ENCODE peak calls at places on chromosomes 16 and 17, in nine cellular contexts. Q is chondrocyte; B is GM03348; D is hypothalamus; A is body of pancreas; Y is RWPE1; W is stimulated activated CD8-positive, alpha-beta memory T cell treated with anti-CD3 and anti-CD28 coated beads, Interleukin-7, amount 100 ng/mL, for 4 hours; P is fibroblast of the conjunctiva; I is activated CD4-positive, alpha-beta T cell treated with anti-CD3 and anti-CD28 coated beads, Interleukin-2, amount 10 ng/mL, durations not matched to agents 7 days and 5 days. F is an unnamed sample.

GRCh38 chr17:77235370-77236080 is 94.8 kb downstream of the SEC14L1 start:
- DNase-seq in A (peak), D (no peak), Q (no peak), W (no peak), P (peak), Y (no peak), I (peak), B (peak), F (peak)

GRCh38 chr16:8905168-8905762 is 23.1 kb downstream of the LITAFD start:
- DNase-seq in I (peak), Y (no peak), B (peak), P (peak), A (no peak), D (no peak), Q (no peak), W (no peak), F (peak)

GRCh38 chr17:75270218-75270965 is 639 bp downstream of the MIF4GD start:
- DNase-seq in B (peak), Q (no peak), D (peak), Y (peak), W (peak), I (peak), P (no peak), A (peak), F (peak)

GRCh38 chr17:17780941-17781590 is 55.7 kb downstream of the SREBF1 start:
- DNase-seq in A (no peak), B (no peak), I (no peak), Y (no peak), P (no peak), D (no peak), Q (no peak), W (no peak), F (no peak)

GRCh38 chr17:19538095-19539039 is 4.7 kb downstream of the SLC47A1 start:
- DNase-seq in I (no peak), Y (no peak), B (no peak), P (no peak), Q (peak), W (no peak), D (no peak), A (peak), F (no peak)

GRCh38 chr17:61495161-61495857 is 43.1 kb downstream of the TBX4 start:
- DNase-seq in P (peak), D (no peak), I (no peak), B (no peak), A (no peak), W (no peak), Y (peak), Q (no peak), F (peak)

GRCh38 chr17:6120351-6120750 is 50.2 kb downstream of the WSCD1 start:
- DNase-seq in W (no peak), P (no peak), D (no peak), Y (no peak), Q (no peak), A (no peak), B (no peak), I (no peak), F (no peak)

GRCh38 chr17:41635121-41636097 is 11.0 kb upstream of the KRT17 start:
- DNase-seq in A (peak), W (no peak), P (no peak), I (no peak), Q (no peak), D (no peak), Y (no peak), B (peak), F (no peak)

GRCh38 chr17:66178642-66179041 is 13.3 kb downstream of the CEP112 start:
- DNase-seq in Q (no peak), Y (no peak), P (no peak), I (no peak), A (no peak), D (no peak), W (no peak), B (no peak), F (no peak)

GRCh38 chr16:62256406-62256805 is 220.2 kb upstream of the CDH8 start:
- DNase-seq in A (no peak), D (no peak), Q (no peak), B (no peak), I (no peak), W (no peak), P (no peak), Y (peak), F (no peak)

GRCh38 chr17:32746698-32747097 is 130.2 kb downstream of the MYO1D start:
- DNase-seq in A (no peak), P (no peak), D (no peak), W (no peak), Y (peak), I (no peak), B (peak), Q (no peak), F (no peak)

GRCh38 chr16:87012954-87013938 is 303.9 kb downstream of the C16orf95 start:
- DNase-seq in A (no peak), I (no peak), Q (peak), W (no peak), B (no peak), P (no peak), D (no peak), Y (no peak), F (no peak)

GRCh38 chr16:84357191-84357651 is 11.1 kb upstream of the ATP2C2 start:
- DNase-seq in P (no peak), Q (no peak), D (peak), B (no peak), A (no peak), I (no peak), Y (peak), W (no peak), F (peak)

GRCh38 chr17:63476494-63476856 is 386 bp upstream of the ACE start:
- DNase-seq in D (no peak), A (peak), Q (peak), P (no peak), Y (no peak), I (no peak), W (no peak), B (peak), F (no peak)

GRCh38 chr17:40218740-40219072 is 398 bp upstream of the WIPF2 start:
- DNase-seq in A (peak), W (peak), B (no peak), Q (peak), Y (peak), I (peak), P (peak), D (peak), F (peak)

GRCh38 chr16:88941933-88942909 is 34.8 kb downstream of the CBFA2T3 start:
- DNase-seq in W (peak), A (peak), B (peak), I (peak), P (no peak), Y (peak), Q (no peak), D (peak), F (peak)

GRCh38 chr16:81366316-81366932 is 51.7 kb downstream of the GAN start:
- DNase-seq in D (no peak), W (no peak), P (peak), B (peak), Q (no peak), A (no peak), I (peak), Y (peak), F (no peak)

GRCh38 chr16:53207810-53208752 is 153.3 kb downstream of the CHD9 start:
- DNase-seq in A (peak), P (peak), I (peak), Y (peak), D (peak), W (no peak), B (peak), Q (no peak), F (peak)

GRCh38 chr17:31260151-31260550 is 36.9 kb downstream of the OMG start:
- DNase-seq in W (no peak), Q (no peak), A (no peak), D (no peak), Y (no peak), P (no peak), B (no peak), I (no peak), F (no peak)

GRCh38 chr16:55478827-55479559 is at the start of gene MMP2:
- DNase-seq in A (peak), Q (no peak), Y (peak), P (peak), I (no peak), W (no peak), B (peak), D (peak), F (no peak)

GRCh38 chr16:27706803-27707685 is 157.1 kb downstream of the KATNIP start:
- DNase-seq in Q (peak), Y (no peak), D (no peak), A (no peak), I (no peak), B (no peak), P (no peak), W (no peak), F (no peak)

GRCh38 chr17:48612854-48613691 is 2.0 kb downstream of the HOXB8 start:
- DNase-seq in B (peak), P (no peak), I (peak), A (peak), Q (no peak), W (no peak), Y (no peak), D (no peak), F (peak)

GRCh38 chr17:2418572-2418971 is 17.7 kb upstream of the MNT start:
- DNase-seq in Q (no peak), I (no peak), W (no peak), D (no peak), B (no peak), A (peak), P (no peak), Y (no peak), F (no peak)

GRCh38 chr17:7223375-7223774 is 3.6 kb downstream of the ACADVL start:
- DNase-seq in B (no peak), P (no peak), W (no peak), Q (no peak), D (no peak), A (no peak), I (no peak), Y (no peak), F (no peak)

GRCh38 chr17:79114455-79115301 is 40.1 kb downstream of the ENGASE start:
- DNase-seq in B (no peak), A (peak), P (no peak), D (peak), Q (no peak), W (no peak), Y (no peak), I (no peak), F (no peak)

GRCh38 chr17:5701371-5701770 is 117.1 kb upstream of the NLRP1 start:
- DNase-seq in Y (no peak), P (no peak), I (no peak), B (no peak), A (no peak), W (no peak), Q (no peak), D (no peak), F (no peak)

GRCh38 chr17:48181653-48182052 is 74.1 kb downstream of the SNX11 start:
- DNase-seq in Q (no peak), D (no peak), I (no peak), Y (no peak), W (no peak), P (no peak), B (no peak), A (no peak), F (no peak)

GRCh38 chr17:46943511-46944393 is 20.8 kb downstream of the GOSR2 start:
- DNase-seq in A (peak), D (peak), Y (no peak), Q (no peak), W (no peak), B (peak), P (no peak), I (no peak), F (peak)

GRCh38 chr17:70484050-70484449 is 314.7 kb downstream of the KCNJ2 start:
- DNase-seq in D (no peak), A (no peak), P (no peak), Y (no peak), W (no peak), Q (peak), I (no peak), B (no peak), F (no peak)

GRCh38 chr16:89633064-89633631 is 19.7 kb downstream of the DPEP1 start:
- DNase-seq in Q (no peak), P (peak), A (no peak), Y (peak), B (peak), I (no peak), D (no peak), W (no peak), F (no peak)

GRCh38 chr17:44358066-44358465 is 5.6 kb downstream of the FAM171A2 start:
- DNase-seq in Q (no peak), W (no peak), P (no peak), D (no peak), B (no peak), Y (no peak), I (no peak), A (no peak), F (no peak)

GRCh38 chr17:21186399-21187187 is 27.4 kb downstream of the TMEM11 start:
- DNase-seq in P (no peak), D (no peak), Y (no peak), A (no peak), B (no peak), W (no peak), I (no peak), Q (no peak), F (no peak)

GRCh38 chr17:4998666-4999428 is 1.1 kb downstream of the KIF1C start:
- DNase-seq in Y (peak), Q (no peak), P (no peak), W (no peak), D (no peak), A (peak), I (no peak), B (peak), F (no peak)

GRCh38 chr16:84853534-84853933 is 33.7 kb downstream of the CRISPLD2 start:
- DNase-seq in D (no peak), W (no peak), I (no peak), A (no peak), Q (no peak), B (no peak), Y (no peak), P (no peak), F (no peak)

GRCh38 chr17:4675791-4676190 is 28.1 kb downstream of the PELP1 start:
- DNase-seq in B (no peak), Y (no peak), Q (no peak), A (no peak), D (no peak), I (no peak), W (no peak), P (no peak), F (no peak)

GRCh38 chr17:6574689-6575595 is 18.6 kb upstream of the PITPNM3 start:
- DNase-seq in A (no peak), Y (peak), D (peak), P (no peak), Q (no peak), B (peak), W (peak), I (peak), F (peak)

GRCh38 chr16:27511657-27512056 is 38.1 kb downstream of the GTF3C1 start:
- DNase-seq in I (no peak), A (no peak), D (peak), W (no peak), B (no peak), Q (no peak), Y (no peak), P (no peak), F (no peak)

GRCh38 chr17:5468075-5468473 is 708 bp downstream of the DHX33 start:
- DNase-seq in A (no peak), Q (no peak), W (peak), B (no peak), I (peak), Y (peak), D (no peak), P (no peak), F (peak)